ENCODE peak calls at places on chromosomes 3 and 15, in five cellular contexts. X, S, J, O and G are unnamed samples. For H3K36me3, the result is how much of the 10 kb centered on the place peaks cover.

GRCh38 chr3:106759686-106760085 is 617.6 kb upstream of the CCDC54 start:
- DNase-seq in X (no peak), S (no peak), J (no peak), O (no peak), G (no peak)

GRCh38 chr15:91508633-91509032 is 344.9 kb upstream of the SLCO3A1 start:
- DNase-seq in X (no peak), S (no peak), J (no peak), O (no peak), G (no peak)

GRCh38 chr15:28019594-28020320 is 79.4 kb downstream of the OCA2 start:
- DNase-seq in X (peak), S (no peak), J (no peak), O (no peak), G (no peak)

GRCh38 chr3:46929324-46929723 is 47.2 kb downstream of the CCDC12 start:
- DNase-seq in X (no peak), S (peak), J (peak), O (no peak), G (no peak)

GRCh38 chr15:47945869-47946666 is 174.7 kb upstream of the SLC24A5 start:
- DNase-seq in X (no peak), S (no peak), J (no peak), O (no peak), G (no peak)

GRCh38 chr15:60381148-60381788 is 16.5 kb downstream of the ANXA2 start:
- DNase-seq in X (no peak), S (no peak), J (no peak), O (no peak), G (no peak)

GRCh38 chr3:66561374-66561773 is 60.6 kb upstream of the LRIG1 start:
- DNase-seq in X (no peak), S (no peak), J (no peak), O (no peak), G (no peak)

GRCh38 chr3:5015056-5015455 is 35.8 kb downstream of the BHLHE40 start:
- DNase-seq in X (no peak), S (no peak), J (no peak), O (no peak), G (no peak)

GRCh38 chr3:55091381-55092225 is 163.7 kb upstream of the LRTM1 start:
- DNase-seq in X (no peak), S (no peak), J (peak), O (peak), G (no peak)

GRCh38 chr15:72916939-72917338 is 133.4 kb upstream of the ADPGK start:
- DNase-seq in X (no peak), S (no peak), J (no peak), O (no peak), G (peak)

GRCh38 chr15:52527898-52528464 is 699 bp downstream of the MYO5A start:
- DNase-seq in X (peak), S (peak), J (peak), O (no peak), G (no peak)

GRCh38 chr3:71511037-71511436 is 72.5 kb downstream of the FOXP1 start:
- DNase-seq in X (no peak), S (no peak), J (no peak), O (peak), G (no peak)

GRCh38 chr15:80310776-80311175 is 58.8 kb upstream of the CTXND1 start:
- DNase-seq in X (no peak), S (no peak), J (no peak), O (no peak), G (no peak)

GRCh38 chr3:58334013-58334321 is 1.3 kb downstream of the PXK start:
- DNase-seq in X (no peak), S (no peak), J (no peak), O (no peak), G (no peak)

GRCh38 chr15:56733131-56734012 is at the start of gene ZNF280D:
- DNase-seq in X (peak), S (peak), J (peak), O (peak), G (peak)

GRCh38 chr3:72549819-72550581 is 298.2 kb downstream of the SHQ1 start:
- DNase-seq in X (no peak), S (no peak), J (no peak), O (no peak), G (no peak)

GRCh38 chr3:168532135-168532534 is 436.4 kb upstream of the GOLIM4 start:
- DNase-seq in X (peak), S (no peak), J (no peak), O (no peak), G (no peak)

GRCh38 chr3:183577336-183577735 is 21.8 kb upstream of the KLHL6 start:
- DNase-seq in X (no peak), S (no peak), J (no peak), O (no peak), G (no peak)

GRCh38 chr3:119084371-119085069 is 49.9 kb upstream of the IGSF11 start:
- DNase-seq in X (no peak), S (no peak), J (no peak), O (no peak), G (no peak)

GRCh38 chr3:41267975-41268640 is 68.8 kb downstream of the CTNNB1 start:
- DNase-seq in X (no peak), S (no peak), J (no peak), O (peak), G (peak)

GRCh38 chr15:58378241-58379085 is 53.3 kb upstream of the LIPC start:
- DNase-seq in X (no peak), S (no peak), J (no peak), O (no peak), G (peak)

GRCh38 chr3:58299839-58300516 is 6.1 kb upstream of the RPP14 start:
- DNase-seq in X (peak), S (no peak), J (peak), O (no peak), G (peak)

GRCh38 chr3:132773071-132773619 is 50.9 kb upstream of the NPHP3 start:
- DNase-seq in X (peak), S (no peak), J (no peak), O (no peak), G (peak)

GRCh38 chr3:133749427-133750200 is 3.4 kb downstream of the TF start:
- DNase-seq in X (no peak), S (no peak), J (no peak), O (no peak), G (no peak)

GRCh38 chr3:155701882-155702465 is 42.9 kb downstream of the PLCH1 start:
- DNase-seq in X (peak), S (no peak), J (no peak), O (peak), G (peak)

GRCh38 chr15:61749169-61749568 is 311.1 kb downstream of the VPS13C start:
- DNase-seq in X (no peak), S (no peak), J (no peak), O (no peak), G (no peak)

GRCh38 chr3:72907131-72907697 is 19.4 kb downstream of the GXYLT2 start:
- DNase-seq in X (no peak), S (no peak), J (peak), O (peak), G (no peak)

GRCh38 chr15:101479851-101480612 is 9.5 kb downstream of the PCSK6 start:
- DNase-seq in X (no peak), S (no peak), J (no peak), O (no peak), G (no peak)

GRCh38 chr15:82709421-82710207 is at the start of gene AP3B2:
- DNase-seq in X (peak), S (peak), J (peak), O (no peak), G (peak)

GRCh38 chr3:140953028-140953960 is 11.7 kb downstream of the SLC25A36 start:
- DNase-seq in X (no peak), S (no peak), J (no peak), O (no peak), G (peak)

GRCh38 chr3:150168694-150169093 is 198.0 kb upstream of the PFN2 start:
- DNase-seq in X (no peak), S (no peak), J (peak), O (no peak), G (no peak)

GRCh38 chr15:67746450-67746849 is 78.9 kb upstream of the SKOR1 start:
- DNase-seq in X (peak), S (no peak), J (no peak), O (no peak), G (no peak)

GRCh38 chr3:190807719-190808375 is 54.6 kb downstream of the GMNC start:
- DNase-seq in X (no peak), S (no peak), J (peak), O (no peak), G (no peak)

GRCh38 chr3:168620854-168621253 is 525.1 kb upstream of the GOLIM4 start:
- DNase-seq in X (peak), S (peak), J (peak), O (no peak), G (no peak)

DNA sequence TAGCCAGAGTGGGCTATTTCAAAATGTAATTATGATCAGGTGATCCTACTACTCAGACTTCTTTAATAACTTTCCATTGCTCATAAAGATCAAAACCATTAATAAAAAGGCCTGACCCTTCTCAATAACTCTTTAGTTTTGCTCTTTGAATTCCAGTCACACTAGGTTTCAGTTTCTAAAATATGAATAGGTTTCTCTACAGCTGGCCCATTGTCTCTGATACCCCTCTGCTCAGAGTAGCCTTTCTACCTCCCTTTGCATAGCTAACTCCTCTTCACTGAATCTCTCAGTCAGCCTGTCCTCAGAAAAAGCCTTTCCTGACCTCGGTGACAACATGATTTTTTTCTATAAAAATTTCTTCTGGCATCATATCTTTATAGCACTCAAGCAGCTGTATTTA is 209.1 kb downstream of the UNC13C start:
- DNase-seq in X (no peak), S (no peak), J (no peak), O (no peak), G (no peak)
- H3K4me3 ChIP-seq in X (no peak), S (no peak), J (no peak), O (no peak), G (no peak)

DNA sequence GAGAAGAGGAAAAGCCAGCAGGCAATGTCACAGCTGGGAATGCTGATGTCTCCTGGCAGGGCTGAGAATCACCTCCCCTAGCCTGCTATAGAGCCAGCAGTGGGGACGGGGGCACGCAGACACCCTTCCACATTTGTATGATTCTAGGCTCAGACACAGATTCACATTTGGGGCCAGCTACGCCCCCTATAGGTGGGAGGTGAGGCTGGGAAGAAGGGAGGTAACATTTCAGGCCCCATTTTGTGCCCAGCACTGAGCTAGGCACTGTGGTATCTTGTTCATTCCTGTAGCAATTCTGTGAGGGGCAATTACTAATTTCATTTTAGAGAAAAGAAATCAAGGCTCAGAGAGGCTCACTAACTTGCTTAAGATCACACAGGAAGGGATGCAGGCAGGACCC is 15.9 kb upstream of the ACAD9 start:
- DNase-seq in X (peak), S (no peak), J (no peak), O (no peak), G (no peak)
- TF ChIP-seq CTCF in X (peak), S (no peak), J (no peak), O (peak), G (no peak)

GRCh38 chr3:112121577-112122547 is 11.2 kb downstream of the GCSAM start:
- DNase-seq in X (no peak), S (no peak), J (no peak), O (no peak), G (no peak)

GRCh38 chr3:112119686-112120484 is 13.2 kb downstream of the GCSAM start:
- DNase-seq in X (no peak), S (no peak), J (no peak), O (no peak), G (no peak)

GRCh38 chr3:112117826-112118571 is 15.0 kb downstream of the GCSAM start:
- DNase-seq in X (peak), S (peak), J (peak), O (no peak), G (no peak)

GRCh38 chr3:112122870-112123269 is 10.2 kb downstream of the GCSAM start:
- DNase-seq in X (no peak), S (no peak), J (no peak), O (no peak), G (no peak)

DNA sequence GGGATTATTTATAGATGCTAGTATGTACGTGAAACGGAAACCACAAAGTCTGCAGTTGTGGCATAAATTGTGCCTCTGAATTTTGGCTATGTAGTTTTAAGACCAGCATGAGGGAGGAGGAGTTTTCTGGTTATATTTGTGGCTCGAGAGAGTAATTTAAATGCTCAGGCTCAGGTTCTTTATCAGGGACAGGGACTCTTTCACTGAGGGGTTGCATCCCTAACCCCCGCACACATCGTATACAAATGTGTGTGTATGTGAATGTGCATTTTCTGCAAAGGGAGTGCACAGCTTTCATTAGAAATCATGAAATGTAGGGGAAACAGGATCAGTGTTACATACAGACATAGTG is 12.6 kb downstream of the GCSAM start:
- DNase-seq in X (no peak), S (no peak), J (no peak), O (no peak), G (no peak)
- H3K36me3 ChIP-seq in X (under half), S (under half), J (under half), O (under half), G (under half)

DNA sequence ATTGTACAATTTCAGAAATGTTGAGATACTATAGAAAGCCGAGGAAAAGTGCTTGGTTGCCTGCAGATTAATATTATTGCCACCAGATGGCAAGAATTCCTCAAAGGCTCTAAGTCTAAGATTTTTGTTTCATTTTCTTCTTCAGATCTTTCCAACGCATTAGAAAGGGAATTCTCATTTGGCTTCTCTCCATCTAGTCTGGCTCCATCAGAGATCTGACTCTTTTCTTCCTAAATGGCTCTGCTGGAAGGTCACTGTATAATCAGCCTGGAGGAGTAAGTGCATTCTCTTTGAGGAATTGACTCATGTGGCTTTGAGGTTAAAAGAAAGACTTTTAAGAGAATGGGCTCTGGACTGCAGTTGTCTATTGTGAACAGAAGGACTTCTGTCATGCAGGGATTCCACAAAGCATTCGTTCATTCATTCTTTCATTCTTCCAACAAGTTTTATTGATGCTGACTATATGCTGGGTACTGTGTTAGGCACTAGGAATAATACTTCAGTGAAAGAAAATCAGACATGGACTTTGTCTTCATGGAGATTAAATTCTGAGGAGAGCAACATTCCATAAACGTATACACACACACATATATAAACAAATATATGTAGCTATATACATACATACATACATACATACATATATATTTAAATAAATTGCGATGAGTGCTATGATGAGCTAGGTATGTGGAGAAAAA is 55.3 kb downstream of the SLC28A2 start:
- DNase-seq in X (peak), S (no peak), J (peak), O (peak), G (no peak)
- H3K4me3 ChIP-seq in X (no peak), S (no peak), J (no peak), O (no peak), G (no peak)

DNA sequence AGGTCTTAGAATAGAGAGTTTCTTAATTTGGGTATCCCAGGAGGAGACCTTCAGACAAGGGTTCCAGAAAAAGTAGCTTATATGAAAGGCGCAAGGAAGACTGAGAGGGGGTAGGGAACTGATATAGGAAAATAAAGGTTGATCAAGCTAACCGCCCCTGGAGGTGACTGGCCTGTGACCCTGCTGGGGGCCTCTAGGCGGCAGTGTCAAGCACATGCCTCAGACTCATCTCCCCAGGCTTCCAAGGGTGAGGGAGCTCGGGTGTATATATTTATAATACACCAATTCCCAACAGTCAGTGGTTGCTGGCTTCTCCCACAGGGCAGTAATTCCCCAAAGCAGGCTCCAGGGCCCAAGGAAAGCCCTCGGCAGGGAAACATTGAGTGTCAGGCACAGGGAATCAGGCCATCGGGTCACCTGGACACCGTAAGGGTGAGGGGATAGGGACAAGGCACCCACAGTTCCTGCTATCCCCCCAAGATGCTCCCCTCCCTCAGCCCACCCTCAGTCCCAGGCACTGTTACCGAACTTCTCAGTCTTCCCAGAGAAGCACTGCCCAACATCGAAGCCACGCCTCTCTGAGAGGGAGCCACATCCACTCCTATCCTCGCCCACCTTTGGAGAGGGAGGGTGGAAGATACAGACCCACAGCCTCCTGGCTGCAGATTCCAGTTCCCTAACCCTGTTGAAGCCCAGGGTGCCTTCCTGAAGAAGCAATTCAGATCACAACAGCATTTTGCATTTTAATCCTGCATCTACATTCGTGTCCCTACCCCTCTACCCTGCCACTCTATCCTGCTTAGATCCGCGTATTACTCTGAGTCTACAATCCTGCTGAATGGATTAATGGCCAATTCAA is 19.5 kb upstream of the CAV3 start:
- DNase-seq in X (peak), S (no peak), J (no peak), O (no peak), G (no peak)
- TF ChIP-seq CTCF in X (peak), S (no peak), J (no peak), O (peak), G (peak)

GRCh38 chr15:66498501-66499386 is 1.2 kb upstream of the SNAPC5 start:
- DNase-seq in X (peak), S (no peak), J (no peak), O (no peak), G (no peak)
- H3K36me3 ChIP-seq in X (half or more), S (under half), J (half or more), O (under half), G (under half)

DNA sequence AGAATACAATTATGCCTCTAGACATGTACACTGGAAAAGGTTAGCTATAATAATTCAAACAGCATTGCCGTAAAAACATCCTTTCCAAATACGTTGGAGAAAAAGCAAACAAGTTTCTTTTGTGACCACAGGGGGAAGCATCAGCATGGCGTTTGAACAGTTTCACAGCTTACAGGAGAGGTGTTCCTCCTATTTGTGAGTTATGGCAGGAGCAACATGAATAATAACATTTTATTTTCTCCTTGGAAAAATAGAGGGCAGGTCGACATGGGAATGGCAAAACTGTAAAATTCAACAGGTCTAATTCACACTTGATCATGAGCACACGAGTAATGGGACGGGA is 39.7 kb upstream of the GADL1 start:
- DNase-seq in X (peak), S (no peak), J (peak), O (peak), G (no peak)
- H3K4me3 ChIP-seq in X (no peak), S (no peak), J (no peak), O (no peak), G (no peak)

GRCh38 chr3:178971614-178972013 is 100.0 kb downstream of the ZMAT3 start:
- DNase-seq in X (no peak), S (no peak), J (no peak), O (no peak), G (peak)

GRCh38 chr3:178964551-178964950 is 107.1 kb downstream of the ZMAT3 start:
- DNase-seq in X (no peak), S (no peak), J (no peak), O (no peak), G (no peak)

GRCh38 chr3:178967184-178967532 is 104.5 kb downstream of the ZMAT3 start:
- DNase-seq in X (no peak), S (no peak), J (no peak), O (no peak), G (no peak)

GRCh38 chr3:178968996-178969700 is 102.5 kb downstream of the ZMAT3 start:
- DNase-seq in X (no peak), S (no peak), J (no peak), O (no peak), G (no peak)

GRCh38 chr3:178966299-178967183 is 105.1 kb downstream of the ZMAT3 start:
- DNase-seq in X (peak), S (no peak), J (peak), O (no peak), G (peak)
- TF ChIP-seq CTCF in X (peak), S (peak), J (peak), O (peak), G (peak)

GRCh38 chr3:16183082-16183481 is 8.6 kb downstream of the GALNT15 start:
- DNase-seq in X (no peak), S (no peak), J (no peak), O (no peak), G (no peak)

GRCh38 chr3:16181361-16181760 is 6.9 kb downstream of the GALNT15 start:
- DNase-seq in X (no peak), S (peak), J (peak), O (no peak), G (no peak)

GRCh38 chr3:16182183-16182582 is 7.7 kb downstream of the GALNT15 start:
- DNase-seq in X (no peak), S (no peak), J (no peak), O (no peak), G (peak)

GRCh38 chr3:16183601-16184270 is 9.3 kb downstream of the GALNT15 start:
- DNase-seq in X (no peak), S (no peak), J (peak), O (peak), G (peak)

GRCh38 chr3:16182612-16183011 is 8.1 kb downstream of the GALNT15 start:
- DNase-seq in X (no peak), S (no peak), J (no peak), O (no peak), G (no peak)
- H3K36me3 ChIP-seq in X (under half), S (under half), J (under half), O (under half), G (under half)